ENCODE peak calls at places on chromosomes 6 and 20, in five cellular contexts. I is astrocyte of the spinal cord, B is HAP-1, A is prostate gland, H is ovary. N is an unnamed sample.

GRCh38 chr6:89977808-89978748 is 83.8 kb downstream of the GJA10 start:
- DNase-seq in H (no peak), B (peak), A (no peak), I (peak), N (no peak)

GRCh38 chr6:136525586-136526195 is 24.5 kb downstream of the MAP7 start:
- DNase-seq in I (no peak), A (no peak), H (no peak), B (peak), N (no peak)

GRCh38 chr6:105810105-105810921 is 275.8 kb upstream of the PRDM1 start:
- DNase-seq in B (no peak), H (no peak), I (peak), A (no peak), N (peak)

GRCh38 chr20:45771182-45771759 is 20.4 kb downstream of the WFDC3 start:
- DNase-seq in B (peak), H (peak), A (peak), I (peak), N (peak)

GRCh38 chr20:5024982-5025381 is 23.7 kb upstream of the SLC23A2 start:
- DNase-seq in I (no peak), H (no peak), A (no peak), B (no peak), N (peak)

GRCh38 chr6:15663057-15663638 is 320 bp upstream of the DTNBP1 start:
- DNase-seq in B (no peak), H (peak), A (no peak), I (peak), N (no peak)

GRCh38 chr6:55397986-55398385 is 70.7 kb downstream of the GFRAL start:
- DNase-seq in H (no peak), I (no peak), B (no peak), A (no peak), N (no peak)

GRCh38 chr20:29762620-29763019 is 1494.8 kb upstream of the DEFB115 start:
- DNase-seq in B (no peak), H (no peak), I (no peak), A (no peak), N (no peak)

GRCh38 chr6:170522565-170523183 is 30.4 kb downstream of the PSMB1 start:
- DNase-seq in H (no peak), I (no peak), B (no peak), A (no peak), N (no peak)

GRCh38 chr20:45304464-45304999 is 2.1 kb upstream of the RBPJL start:
- DNase-seq in B (no peak), A (no peak), H (no peak), I (no peak), N (peak)

GRCh38 chr6:74073429-74073828 is 377.4 kb downstream of the CD109 start:
- DNase-seq in H (no peak), A (no peak), I (peak), B (no peak), N (no peak)

GRCh38 chr6:42249279-42249678 is 31.6 kb upstream of the MRPS10 start:
- DNase-seq in B (no peak), H (no peak), I (no peak), A (no peak), N (peak)

GRCh38 chr6:36964908-36965307 is 10.4 kb downstream of the PI16 start:
- DNase-seq in A (no peak), H (no peak), I (no peak), B (no peak), N (no peak)

GRCh38 chr6:36963451-36964290 is 9.1 kb downstream of the PI16 start:
- DNase-seq in A (no peak), H (no peak), B (no peak), I (no peak), N (no peak)

GRCh38 chr6:36962874-36963273 is 8.3 kb downstream of the PI16 start:
- DNase-seq in I (no peak), A (no peak), B (no peak), H (no peak), N (peak)

GRCh38 chr6:36961441-36962430 is 7.2 kb downstream of the PI16 start:
- DNase-seq in I (no peak), B (no peak), A (no peak), H (no peak), N (no peak)

DNA sequence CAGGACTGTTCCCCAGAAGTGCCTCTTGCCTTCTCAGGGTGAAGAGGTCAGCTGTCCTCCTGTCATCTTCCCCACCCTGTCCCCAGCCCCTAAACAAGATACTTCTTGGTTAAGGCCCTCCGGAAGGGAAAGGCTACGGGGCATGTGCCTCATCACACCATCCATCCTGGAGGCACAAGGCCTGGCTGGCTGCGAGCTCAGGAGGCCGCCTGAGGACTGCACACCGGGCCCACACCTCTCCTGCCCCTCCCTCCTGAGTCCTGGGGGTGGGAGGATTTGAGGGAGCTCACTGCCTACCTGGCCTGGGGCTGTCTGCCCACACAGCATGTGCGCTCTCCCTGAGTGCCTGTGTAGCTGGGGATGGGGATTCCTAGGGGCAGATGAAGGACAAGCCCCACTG is 9.8 kb downstream of the PI16 start:
- DNase-seq in I (no peak), B (no peak), H (no peak), A (no peak), N (no peak)
- H3K4me3 ChIP-seq in I (no peak), B (no peak), H (no peak), A (no peak), N (no peak)

GRCh38 chr6:156687875-156688549 is 89.2 kb upstream of the ARID1B start:
- DNase-seq in B (no peak), I (peak), H (no peak), A (peak), N (peak)

GRCh38 chr6:156689656-156690055 is 87.5 kb upstream of the ARID1B start:
- DNase-seq in B (no peak), I (no peak), H (no peak), A (no peak), N (no peak)

GRCh38 chr6:156686429-156686939 is 90.7 kb upstream of the ARID1B start:
- DNase-seq in H (no peak), I (peak), A (peak), B (peak), N (no peak)

GRCh38 chr6:156686940-156687874 is 90.0 kb upstream of the ARID1B start:
- DNase-seq in A (peak), H (peak), B (peak), I (peak), N (peak)

GRCh38 chr6:156685823-156686428 is 91.3 kb upstream of the ARID1B start:
- DNase-seq in B (no peak), A (no peak), I (no peak), H (no peak), N (no peak)
- H3K4me3 ChIP-seq in B (peak), A (peak), I (peak), H (peak), N (peak)

DNA sequence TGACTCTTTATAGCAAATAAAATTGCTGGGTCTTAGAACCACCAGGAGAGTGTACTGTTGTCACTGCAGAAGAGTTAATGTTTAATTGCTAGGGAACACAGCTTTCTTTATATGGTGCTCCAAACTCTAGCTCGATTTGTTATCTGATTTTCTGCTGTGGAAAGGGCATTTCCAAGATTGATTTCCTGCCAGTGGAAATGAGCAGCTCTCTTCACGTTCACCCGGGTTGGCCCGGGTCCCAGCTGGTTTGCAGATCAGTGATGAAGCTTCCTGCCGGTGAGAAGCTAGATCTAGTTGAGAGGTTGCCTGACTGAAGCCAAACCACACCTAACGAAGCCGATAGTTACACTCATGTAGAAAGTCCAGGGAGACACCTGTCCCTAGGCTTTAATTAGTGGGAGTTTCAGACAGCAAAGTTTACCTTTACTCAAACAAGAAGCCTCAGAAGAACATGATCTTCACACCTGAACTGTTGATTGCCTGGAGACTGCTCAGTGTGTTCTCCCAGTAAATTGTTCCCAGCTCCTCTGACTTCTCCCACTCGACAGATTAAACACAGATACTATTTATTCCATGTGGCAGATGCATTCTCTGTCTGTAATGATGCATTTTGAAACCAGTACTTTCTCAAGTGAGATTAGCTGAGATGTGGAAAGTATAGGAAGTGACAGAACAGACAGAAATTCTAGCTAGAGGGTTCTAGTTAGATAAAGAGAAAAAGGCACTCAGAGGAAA is 27.8 kb downstream of the PAQR8 start:
- DNase-seq in H (no peak), I (peak), B (no peak), A (peak), N (no peak)
- H3K4me3 ChIP-seq in H (no peak), I (no peak), B (no peak), A (no peak), N (no peak)

GRCh38 chr6:7235712-7236311 is 77.2 kb downstream of the SSR1 start:
- DNase-seq in I (no peak), A (peak), B (no peak), H (no peak), N (peak)
- H3K4me3 ChIP-seq in I (no peak), A (no peak), B (no peak), H (no peak), N (no peak)